ENCODE peak calls at places on chromosomes 1 and 21, in seven cellular contexts. K is esophagus squamous epithelium, R is thoracic aorta, Y is fibroblast of mammary gland, P is body of pancreas, J is AG09309, Z is mammary epithelial cell. H is an unnamed sample.

GRCh38 chr1:205379056-205379455 is 22.3 kb upstream of the KLHDC8A start:
- DNase-seq in K (no peak), R (no peak), Y (no peak), P (no peak), J (no peak), Z (no peak), H (no peak)

GRCh38 chr1:175749075-175749474 is 5.7 kb upstream of the TNR start:
- DNase-seq in K (no peak), R (no peak), Y (no peak), P (peak), J (no peak), Z (no peak), H (no peak)

GRCh38 chr1:243323481-243323880 is 67.6 kb downstream of the SDCCAG8 start:
- DNase-seq in K (no peak), R (no peak), Y (peak), P (no peak), J (no peak), Z (no peak), H (no peak)

GRCh38 chr1:228277491-228278431 is 69.9 kb downstream of the OBSCN start:
- DNase-seq in K (no peak), R (no peak), Y (no peak), P (no peak), J (no peak), Z (no peak), H (no peak)

GRCh38 chr1:151290709-151291303 is 8.7 kb downstream of the ZNF687 start:
- DNase-seq in K (no peak), R (no peak), Y (no peak), P (no peak), J (no peak), Z (no peak), H (no peak)

GRCh38 chr1:88746916-88747315 is 62.8 kb downstream of the PKN2 start:
- DNase-seq in K (no peak), R (no peak), Y (no peak), P (no peak), J (no peak), Z (no peak), H (no peak)

GRCh38 chr1:32886012-32886827 is at the start of gene HPCA:
- DNase-seq in K (no peak), R (no peak), Y (peak), P (peak), J (no peak), Z (peak), H (peak)

GRCh38 chr1:39892611-39893595 is 8.8 kb downstream of the MYCL start:
- DNase-seq in K (no peak), R (no peak), Y (peak), P (peak), J (peak), Z (peak), H (peak)

GRCh38 chr21:35885942-35886541 is 174.3 kb downstream of the SETD4 start:
- DNase-seq in K (no peak), R (no peak), Y (no peak), P (no peak), J (no peak), Z (no peak), H (no peak)

GRCh38 chr1:30404341-30404740 is 319.0 kb downstream of the MATN1 start:
- DNase-seq in K (no peak), R (no peak), Y (no peak), P (no peak), J (no peak), Z (no peak), H (no peak)

GRCh38 chr1:228898582-228898992 is 163.3 kb downstream of the RHOU start:
- DNase-seq in K (no peak), R (no peak), Y (no peak), P (no peak), J (no peak), Z (no peak), H (no peak)

GRCh38 chr21:32367158-32367557 is 25.7 kb downstream of the URB1 start:
- DNase-seq in K (no peak), R (no peak), Y (peak), P (no peak), J (no peak), Z (no peak), H (peak)

GRCh38 chr1:230891413-230891812 is 23.1 kb upstream of the C1orf198 start:
- DNase-seq in K (no peak), R (no peak), Y (no peak), P (no peak), J (no peak), Z (peak), H (no peak)

GRCh38 chr1:29490204-29490934 is 254.0 kb downstream of the PTPRU start:
- DNase-seq in K (no peak), R (no peak), Y (no peak), P (no peak), J (no peak), Z (no peak), H (no peak)

GRCh38 chr21:16775056-16775455 is 737.8 kb upstream of the CXADR start:
- DNase-seq in K (no peak), R (no peak), Y (no peak), P (no peak), J (no peak), Z (no peak), H (no peak)

GRCh38 chr1:92017656-92018055 is 12.1 kb upstream of the EPHX4 start:
- DNase-seq in K (no peak), R (no peak), Y (no peak), P (no peak), J (no peak), Z (no peak), H (no peak)

GRCh38 chr1:203706444-203706843 is 58.5 kb upstream of the LAX1 start:
- DNase-seq in K (no peak), R (no peak), Y (peak), P (no peak), J (no peak), Z (peak), H (no peak)

GRCh38 chr1:184792450-184792969 is 37.9 kb upstream of the EDEM3 start:
- DNase-seq in K (no peak), R (peak), Y (peak), P (peak), J (peak), Z (peak), H (peak)

GRCh38 chr1:170402451-170403311 is 129.3 kb upstream of the GORAB start:
- DNase-seq in K (no peak), R (no peak), Y (peak), P (no peak), J (no peak), Z (no peak), H (no peak)

GRCh38 chr21:41507521-41508414 is at the start of gene TMPRSS2:
- DNase-seq in K (no peak), R (no peak), Y (no peak), P (peak), J (no peak), Z (peak), H (no peak)

GRCh38 chr1:182095946-182096345 is 34.4 kb upstream of the ZNF648 start:
- DNase-seq in K (no peak), R (no peak), Y (no peak), P (no peak), J (no peak), Z (peak), H (no peak)

GRCh38 chr1:29639741-29640427 is 403.6 kb downstream of the PTPRU start:
- DNase-seq in K (no peak), R (no peak), Y (peak), P (no peak), J (no peak), Z (peak), H (peak)

GRCh38 chr1:114145504-114146160 is 8.0 kb downstream of the SYT6 start:
- DNase-seq in K (no peak), R (no peak), Y (peak), P (no peak), J (no peak), Z (no peak), H (no peak)

GRCh38 chr1:43522776-43523480 is 7.8 kb upstream of the PTPRF start:
- DNase-seq in K (no peak), R (no peak), Y (peak), P (peak), J (peak), Z (peak), H (peak)

GRCh38 chr21:37829447-37829846 is 86.8 kb downstream of the KCNJ6 start:
- DNase-seq in K (no peak), R (no peak), Y (peak), P (peak), J (peak), Z (peak), H (peak)

GRCh38 chr1:3838788-3839187 is 18.2 kb downstream of the CEP104 start:
- DNase-seq in K (no peak), R (no peak), Y (no peak), P (no peak), J (no peak), Z (no peak), H (no peak)

GRCh38 chr1:151047591-151047924 is at the start of gene C1orf56:
- DNase-seq in K (no peak), R (no peak), Y (peak), P (peak), J (no peak), Z (no peak), H (peak)

GRCh38 chr21:28256420-28256831 is 736.3 kb downstream of the LTN1 start:
- DNase-seq in K (no peak), R (no peak), Y (no peak), P (peak), J (no peak), Z (no peak), H (no peak)

GRCh38 chr1:7236844-7237515 is 451.7 kb downstream of the CAMTA1 start:
- DNase-seq in K (no peak), R (no peak), Y (no peak), P (no peak), J (no peak), Z (no peak), H (no peak)

GRCh38 chr1:78092686-78093085 is 46.9 kb downstream of the GIPC2 start:
- DNase-seq in K (no peak), R (no peak), Y (peak), P (no peak), J (no peak), Z (peak), H (no peak)

GRCh38 chr1:58784758-58785423 is 1.0 kb upstream of the JUN start:
- DNase-seq in K (peak), R (peak), Y (peak), P (peak), J (peak), Z (peak), H (peak)

GRCh38 chr1:101346419-101346818 is 109.6 kb downstream of the S1PR1 start:
- DNase-seq in K (no peak), R (no peak), Y (no peak), P (no peak), J (no peak), Z (no peak), H (no peak)
- H3K4me3 ChIP-seq in K (no peak), R (no peak), Y (no peak), P (no peak), J (no peak), Z (no peak), H (no peak)

GRCh38 chr21:44461438-44462089 is 6.3 kb downstream of the LRRC3 start:
- DNase-seq in K (no peak), R (no peak), Y (no peak), P (no peak), J (no peak), Z (no peak), H (no peak)
- TF ChIP-seq CTCF in K (no peak), R (no peak), Y (no peak), P (no peak), J (no peak), Z (no peak), H (no peak)

GRCh38 chr1:47708658-47709301 is 270.9 kb downstream of the FOXD2 start:
- DNase-seq in K (no peak), R (no peak), Y (no peak), P (peak), J (no peak), Z (no peak), H (peak)

GRCh38 chr1:47709302-47710074 is 271.6 kb downstream of the FOXD2 start:
- DNase-seq in K (no peak), R (no peak), Y (no peak), P (no peak), J (no peak), Z (no peak), H (no peak)

GRCh38 chr1:47705517-47706130 is 267.8 kb downstream of the FOXD2 start:
- DNase-seq in K (no peak), R (no peak), Y (peak), P (no peak), J (no peak), Z (no peak), H (no peak)

GRCh38 chr1:47710075-47711071 is 272.5 kb downstream of the FOXD2 start:
- DNase-seq in K (no peak), R (no peak), Y (peak), P (peak), J (no peak), Z (peak), H (peak)

DNA sequence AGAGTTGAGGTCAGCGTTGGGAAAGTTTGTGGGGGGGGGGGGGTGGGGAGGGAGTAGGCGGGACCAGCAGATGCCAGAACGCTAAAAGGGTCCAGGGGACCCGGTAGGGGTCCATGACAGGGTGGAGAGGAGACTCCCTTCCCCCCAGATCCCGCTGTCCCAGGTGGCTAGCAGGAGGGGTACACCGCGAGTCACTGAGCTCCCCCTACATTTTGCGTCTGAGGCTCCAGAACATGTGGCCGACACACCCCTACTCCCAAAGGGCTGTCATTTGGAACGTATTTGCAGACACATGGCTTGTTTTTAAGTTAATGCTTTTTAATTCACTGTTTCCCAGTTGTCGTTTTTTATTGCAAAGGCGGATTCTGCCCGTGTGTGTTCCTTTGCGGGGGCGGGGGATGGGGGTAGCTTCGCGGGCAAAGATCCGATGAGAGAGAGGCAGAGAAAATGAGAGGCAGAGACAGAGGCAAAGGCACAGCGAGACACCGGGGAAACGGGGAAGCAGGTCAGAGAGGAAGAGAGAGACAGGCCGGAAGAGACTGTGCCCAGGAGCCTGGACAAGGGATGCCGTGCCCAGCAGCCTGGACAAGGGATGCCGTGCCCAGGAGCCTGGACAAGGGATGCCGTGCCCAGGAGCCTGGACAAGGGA is 270.2 kb downstream of the FOXD2 start:
- DNase-seq in K (no peak), R (no peak), Y (no peak), P (no peak), J (no peak), Z (no peak), H (no peak)
- H3K4me3 ChIP-seq in K (peak), R (no peak), Y (no peak), P (no peak), J (no peak), Z (no peak), H (no peak)

GRCh38 chr1:158972841-158973240 is 36.9 kb upstream of the IFI16 start:
- DNase-seq in K (no peak), R (no peak), Y (peak), P (no peak), J (no peak), Z (peak), H (no peak)
- TF ChIP-seq CTCF in K (no peak), R (no peak), Y (no peak), P (no peak), J (no peak), Z (peak), H (no peak)

GRCh38 chr1:25867210-25867991 is 8.1 kb downstream of the PAQR7 start:
- DNase-seq in K (no peak), R (no peak), Y (no peak), P (peak), J (no peak), Z (no peak), H (no peak)
- H3K4me3 ChIP-seq in K (no peak), R (no peak), Y (no peak), P (no peak), J (no peak), Z (no peak), H (no peak)

DNA sequence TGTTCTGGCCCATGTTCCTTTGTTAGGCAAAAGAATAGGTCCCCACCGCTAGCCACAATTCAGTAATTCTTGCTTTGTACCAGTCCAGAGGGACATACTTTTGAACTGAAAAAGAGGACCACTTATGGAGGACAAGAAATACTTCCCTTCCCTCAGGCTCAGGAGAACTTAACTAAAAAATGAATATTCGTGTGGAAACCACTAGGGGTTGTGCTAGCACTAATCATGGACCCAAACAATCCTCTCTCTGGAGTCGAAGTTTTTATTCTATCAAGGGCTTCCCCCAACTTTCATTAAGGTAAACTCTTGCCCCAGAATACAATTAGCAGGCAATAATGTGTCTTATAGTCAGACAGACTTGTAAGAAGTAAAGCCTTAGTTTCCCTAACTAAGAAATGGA is 19.3 kb downstream of the TNFSF4 start:
- DNase-seq in K (no peak), R (no peak), Y (no peak), P (no peak), J (no peak), Z (no peak), H (no peak)
- TF ChIP-seq CTCF in K (no peak), R (no peak), Y (no peak), P (no peak), J (no peak), Z (no peak), H (no peak)

DNA sequence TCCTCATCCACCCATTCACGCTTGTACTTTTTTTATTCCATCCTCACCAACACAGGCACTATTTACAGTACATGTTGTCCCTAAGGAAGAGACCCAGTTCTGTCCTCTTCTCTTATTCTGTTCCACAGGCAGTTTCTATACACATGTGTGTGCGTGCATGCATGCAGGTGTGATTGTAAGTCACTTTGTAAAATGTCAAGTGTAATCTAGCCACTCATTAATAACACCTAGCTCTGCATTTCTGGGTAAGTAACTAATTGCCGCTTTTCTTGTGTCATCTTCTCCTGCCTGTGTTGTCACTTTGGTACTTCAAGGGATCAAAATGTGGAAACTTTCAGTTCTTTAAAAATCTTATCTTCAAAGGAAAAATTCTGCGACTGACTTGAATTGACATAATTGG is 377.2 kb downstream of the SEC16B start:
- DNase-seq in K (no peak), R (no peak), Y (no peak), P (no peak), J (no peak), Z (no peak), H (no peak)
- H3K4me3 ChIP-seq in K (no peak), R (no peak), Y (no peak), P (no peak), J (no peak), Z (no peak), H (no peak)